ENCODE peak calls at places on chromosomes 11 and 22, in ten cellular contexts. X, F, K, E, A, O, V, I, M and T are unnamed samples.
A peak's percentile ranks its signal among the peaks of the same experiment; 100 is the strongest.

GRCh38 chr11:134531331-134532135 is 119.5 kb upstream of the B3GAT1 start:
- DNase-seq in X (peak; percentile 48), F (no peak), K (no peak), E (no peak), A (no peak), O (no peak), V (no peak), I (no peak), M (no peak), T (no peak)

GRCh38 chr22:24938741-24939341 is 7.7 kb downstream of the LHFPL7 start:
- DNase-seq in X (no peak), F (peak; percentile 12), K (peak; percentile 55), E (peak; percentile 40), A (no peak), O (peak; percentile 25), V (peak; percentile 94), I (peak; percentile 55), M (no peak), T (no peak)

GRCh38 chr11:103862049-103862826 is 174.2 kb upstream of the DDI1 start:
- DNase-seq in X (no peak), F (no peak), K (peak; percentile 51), E (no peak), A (no peak), O (no peak), V (no peak), I (no peak), M (no peak), T (no peak)

GRCh38 chr11:45143494-45143893 is 2.9 kb upstream of the PRDM11 start:
- DNase-seq in X (no peak), F (no peak), K (no peak), E (no peak), A (no peak), O (no peak), V (no peak), I (no peak), M (no peak), T (no peak)

GRCh38 chr11:23778971-23779370 is 717.9 kb upstream of the LUZP2 start:
- DNase-seq in X (no peak), F (no peak), K (no peak), E (no peak), A (no peak), O (peak; percentile 32), V (no peak), I (no peak), M (no peak), T (no peak)

GRCh38 chr22:46113910-46114517 is 36.3 kb upstream of the PPARA start:
- DNase-seq in X (no peak), F (no peak), K (no peak), E (no peak), A (no peak), O (no peak), V (no peak), I (no peak), M (no peak), T (peak; percentile 76)

GRCh38 chr11:21604564-21604963 is 588.3 kb upstream of the ANO5 start:
- DNase-seq in X (no peak), F (no peak), K (no peak), E (no peak), A (no peak), O (no peak), V (no peak), I (no peak), M (no peak), T (no peak)

GRCh38 chr11:119479685-119480275 is 56.8 kb upstream of the THY1 start:
- DNase-seq in X (peak; percentile 56), F (no peak), K (peak; percentile 35), E (peak; percentile 72), A (no peak), O (peak; percentile 65), V (peak; percentile 89), I (peak; percentile 47), M (no peak), T (no peak)

GRCh38 chr22:45964372-45964771 is 12.6 kb downstream of the WNT7B start:
- DNase-seq in X (no peak), F (no peak), K (no peak), E (no peak), A (no peak), O (no peak), V (no peak), I (no peak), M (no peak), T (peak; percentile 58)

GRCh38 chr11:133040289-133040893 is 491.9 kb downstream of the OPCML start:
- DNase-seq in X (no peak), F (no peak), K (no peak), E (no peak), A (no peak), O (peak; percentile 3), V (no peak), I (no peak), M (no peak), T (no peak)

GRCh38 chr11:45530111-45530510 is 135.3 kb downstream of the CHST1 start:
- DNase-seq in X (no peak), F (no peak), K (no peak), E (no peak), A (no peak), O (no peak), V (no peak), I (no peak), M (no peak), T (no peak)

GRCh38 chr11:73236879-73237278 is 18.8 kb downstream of the P2RY2 start:
- DNase-seq in X (peak; percentile 71), F (peak; percentile 48), K (peak; percentile 65), E (peak; percentile 69), A (no peak), O (peak; percentile 18), V (peak; percentile 86), I (peak; percentile 77), M (peak; percentile 45), T (no peak)

GRCh38 chr11:123145220-123145619 is 49.8 kb downstream of the CLMP start:
- DNase-seq in X (no peak), F (no peak), K (no peak), E (peak; percentile 94), A (no peak), O (peak; percentile 87), V (no peak), I (no peak), M (no peak), T (peak; percentile 69)

GRCh38 chr11:86923993-86924766 is 31.0 kb downstream of the FZD4 start:
- DNase-seq in X (peak; percentile 54), F (no peak), K (no peak), E (no peak), A (no peak), O (no peak), V (peak; percentile 93), I (peak; percentile 92), M (no peak), T (no peak)

GRCh38 chr11:126917531-126918204 is 82.9 kb downstream of the KIRREL3 start:
- DNase-seq in X (no peak), F (no peak), K (peak; percentile 67), E (peak; percentile 52), A (no peak), O (peak; percentile 99), V (no peak), I (peak; percentile 10), M (no peak), T (no peak)

GRCh38 chr22:31148953-31149627 is 8.8 kb upstream of the PLA2G3 start:
- DNase-seq in X (peak; percentile 82), F (peak; percentile 36), K (peak; percentile 52), E (peak; percentile 75), A (peak; percentile 29), O (peak; percentile 80), V (peak; percentile 94), I (peak; percentile 91), M (peak; percentile 89), T (no peak)

GRCh38 chr11:93020248-93021088 is 51.0 kb downstream of the MTNR1B start:
- DNase-seq in X (no peak), F (no peak), K (no peak), E (peak; percentile 8), A (no peak), O (peak; percentile 92), V (no peak), I (peak; percentile 18), M (no peak), T (no peak)

GRCh38 chr11:3193373-3194015 is 25.1 kb downstream of the MRGPRG start:
- DNase-seq in X (no peak), F (no peak), K (no peak), E (no peak), A (no peak), O (no peak), V (no peak), I (no peak), M (no peak), T (no peak)